ENCODE peak calls at places on chromosomes 12 and 14, in nine cellular contexts. One of them, this sample, is unnamed.

GRCh38 chr12:122003646-122004611 is 17.8 kb upstream of the BCL7A start:
- DNase-seq in activated gamma-delta T cell treated with Interleukin-2 at 50 U/mL for 16 hours: peak
- DNase-seq in WERI-Rb-1: no peak
- DNase-seq in upper lobe of right lung: no peak
- DNase-seq in astrocyte of the spinal cord: no peak
- DNase-seq in fibroblast of gingiva: peak
- DNase-seq in lower leg skin: no peak
- DNase-seq in AG10803: peak
- DNase-seq in WTC11: no peak
- DNase-seq in this sample: no peak

GRCh38 chr12:110175201-110175600 is 51.0 kb downstream of the IFT81 start:
- DNase-seq in WTC11: no peak
- DNase-seq in WERI-Rb-1: no peak
- DNase-seq in lower leg skin: no peak
- DNase-seq in AG10803: no peak
- DNase-seq in astrocyte of the spinal cord: no peak
- DNase-seq in fibroblast of gingiva: no peak
- DNase-seq in upper lobe of right lung: no peak
- DNase-seq in activated gamma-delta T cell treated with Interleukin-2 at 50 U/mL for 16 hours: no peak
- DNase-seq in this sample: no peak

GRCh38 chr14:89399157-89399556 is 17.9 kb downstream of the FOXN3 start:
- DNase-seq in AG10803: no peak
- DNase-seq in WTC11: no peak
- DNase-seq in fibroblast of gingiva: no peak
- DNase-seq in astrocyte of the spinal cord: no peak
- DNase-seq in upper lobe of right lung: no peak
- DNase-seq in lower leg skin: peak
- DNase-seq in WERI-Rb-1: no peak
- DNase-seq in activated gamma-delta T cell treated with Interleukin-2 at 50 U/mL for 16 hours: no peak
- DNase-seq in this sample: no peak

GRCh38 chr14:65703996-65704395 is 291.5 kb downstream of the FUT8 start:
- DNase-seq in AG10803: peak
- DNase-seq in upper lobe of right lung: no peak
- DNase-seq in astrocyte of the spinal cord: peak
- DNase-seq in WERI-Rb-1: no peak
- DNase-seq in activated gamma-delta T cell treated with Interleukin-2 at 50 U/mL for 16 hours: no peak
- DNase-seq in WTC11: no peak
- DNase-seq in lower leg skin: no peak
- DNase-seq in fibroblast of gingiva: peak
- DNase-seq in this sample: no peak

GRCh38 chr14:38904959-38905358 is 198.1 kb downstream of the SEC23A start:
- DNase-seq in AG10803: no peak
- DNase-seq in activated gamma-delta T cell treated with Interleukin-2 at 50 U/mL for 16 hours: no peak
- DNase-seq in lower leg skin: no peak
- DNase-seq in fibroblast of gingiva: no peak
- DNase-seq in WERI-Rb-1: no peak
- DNase-seq in astrocyte of the spinal cord: no peak
- DNase-seq in WTC11: no peak
- DNase-seq in upper lobe of right lung: no peak
- DNase-seq in this sample: no peak

GRCh38 chr12:67691220-67691619 is 42.7 kb downstream of the DYRK2 start:
- DNase-seq in AG10803: no peak
- DNase-seq in fibroblast of gingiva: no peak
- DNase-seq in astrocyte of the spinal cord: no peak
- DNase-seq in WERI-Rb-1: no peak
- DNase-seq in lower leg skin: no peak
- DNase-seq in WTC11: no peak
- DNase-seq in upper lobe of right lung: no peak
- DNase-seq in activated gamma-delta T cell treated with Interleukin-2 at 50 U/mL for 16 hours: no peak
- DNase-seq in this sample: no peak

GRCh38 chr12:103469716-103470115 is 26.1 kb downstream of the C12orf42 start:
- DNase-seq in AG10803: no peak
- DNase-seq in upper lobe of right lung: no peak
- DNase-seq in astrocyte of the spinal cord: no peak
- DNase-seq in WERI-Rb-1: no peak
- DNase-seq in WTC11: no peak
- DNase-seq in activated gamma-delta T cell treated with Interleukin-2 at 50 U/mL for 16 hours: no peak
- DNase-seq in fibroblast of gingiva: no peak
- DNase-seq in lower leg skin: no peak
- DNase-seq in this sample: no peak

GRCh38 chr12:117875652-117876491 is 92.9 kb downstream of the KSR2 start:
- DNase-seq in WTC11: peak
- DNase-seq in upper lobe of right lung: no peak
- DNase-seq in AG10803: no peak
- DNase-seq in astrocyte of the spinal cord: peak
- DNase-seq in activated gamma-delta T cell treated with Interleukin-2 at 50 U/mL for 16 hours: no peak
- DNase-seq in fibroblast of gingiva: peak
- DNase-seq in WERI-Rb-1: no peak
- DNase-seq in lower leg skin: no peak
- DNase-seq in this sample: peak

GRCh38 chr14:50801706-50802105 is 29.3 kb downstream of the NIN start:
- DNase-seq in astrocyte of the spinal cord: peak
- DNase-seq in AG10803: peak
- DNase-seq in activated gamma-delta T cell treated with Interleukin-2 at 50 U/mL for 16 hours: no peak
- DNase-seq in lower leg skin: no peak
- DNase-seq in fibroblast of gingiva: peak
- DNase-seq in WTC11: no peak
- DNase-seq in upper lobe of right lung: no peak
- DNase-seq in WERI-Rb-1: no peak
- DNase-seq in this sample: no peak

GRCh38 chr12:67468549-67469245 is 179.8 kb upstream of the DYRK2 start:
- DNase-seq in astrocyte of the spinal cord: no peak
- DNase-seq in AG10803: no peak
- DNase-seq in lower leg skin: no peak
- DNase-seq in upper lobe of right lung: no peak
- DNase-seq in fibroblast of gingiva: no peak
- DNase-seq in activated gamma-delta T cell treated with Interleukin-2 at 50 U/mL for 16 hours: no peak
- DNase-seq in WERI-Rb-1: no peak
- DNase-seq in WTC11: no peak
- DNase-seq in this sample: no peak

GRCh38 chr12:109767991-109768900 is 54.6 kb downstream of the FAM222A start:
- DNase-seq in upper lobe of right lung: peak
- DNase-seq in lower leg skin: peak
- DNase-seq in activated gamma-delta T cell treated with Interleukin-2 at 50 U/mL for 16 hours: no peak
- DNase-seq in WTC11: no peak
- DNase-seq in WERI-Rb-1: peak
- DNase-seq in astrocyte of the spinal cord: no peak
- DNase-seq in AG10803: no peak
- DNase-seq in fibroblast of gingiva: no peak
- DNase-seq in this sample: no peak

GRCh38 chr14:92022036-92022435 is 17.8 kb downstream of the TRIP11 start:
- DNase-seq in activated gamma-delta T cell treated with Interleukin-2 at 50 U/mL for 16 hours: no peak
- DNase-seq in AG10803: no peak
- DNase-seq in fibroblast of gingiva: peak
- DNase-seq in astrocyte of the spinal cord: no peak
- DNase-seq in WTC11: no peak
- DNase-seq in upper lobe of right lung: no peak
- DNase-seq in lower leg skin: no peak
- DNase-seq in WERI-Rb-1: no peak
- DNase-seq in this sample: no peak